ENCODE peak calls at places on chromosome 12, in five cellular contexts. V, N, H, Y and Q are unnamed samples.

GRCh38 chr12:4169959-4170358 is 103.6 kb upstream of the CCND2 start:
- DNase-seq in V (no peak), N (no peak), H (no peak), Y (no peak), Q (no peak)

GRCh38 chr12:43836455-43836989 is 641 bp downstream of the TMEM117 start:
- DNase-seq in Y (no peak), V (no peak), N (no peak), H (no peak), Q (no peak)

GRCh38 chr12:20508362-20508761 is 140.0 kb downstream of the PDE3A start:
- DNase-seq in H (no peak), V (no peak), Y (no peak), N (no peak), Q (no peak)

GRCh38 chr12:91663331-91663998 is 480.8 kb upstream of the DCN start:
- DNase-seq in H (no peak), N (no peak), V (no peak), Y (no peak), Q (no peak)

GRCh38 chr12:112971248-112971647 is 7.1 kb upstream of the OAS2 start:
- DNase-seq in V (no peak), N (no peak), Y (no peak), H (no peak), Q (no peak)

GRCh38 chr12:26122681-26123481 is 2.0 kb downstream of the BHLHE41 start:
- DNase-seq in Y (peak), H (no peak), V (peak), N (peak), Q (peak)

GRCh38 chr12:110992909-110993308 is 72.5 kb upstream of the MYL2 start:
- DNase-seq in V (no peak), H (no peak), N (no peak), Y (no peak), Q (no peak)

GRCh38 chr12:121523741-121524140 is 57.1 kb downstream of the KDM2B start:
- DNase-seq in H (no peak), Y (no peak), V (no peak), N (no peak), Q (no peak)

GRCh38 chr12:78683031-78683430 is 181.5 kb upstream of the SYT1 start:
- DNase-seq in Y (no peak), H (no peak), N (no peak), V (no peak), Q (no peak)

DNA sequence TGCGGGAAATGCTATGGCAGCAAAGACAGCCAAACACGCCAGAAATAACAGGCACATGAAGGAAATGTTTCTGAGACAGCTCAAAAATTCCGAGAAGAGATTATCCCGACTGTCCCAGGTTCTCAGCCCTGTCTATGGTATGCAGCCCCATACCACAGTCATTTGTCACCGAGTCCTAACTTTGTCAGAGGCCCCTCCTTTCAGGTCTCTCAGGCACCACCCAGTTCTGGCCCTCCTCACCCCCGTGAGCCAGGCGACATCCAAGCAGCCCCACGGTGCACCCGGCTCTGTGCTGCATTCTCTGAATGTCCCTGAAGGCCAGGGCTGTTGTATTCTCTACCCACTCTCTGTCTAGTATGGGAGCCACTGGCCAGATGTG is 24.0 kb downstream of the SSH1 start:
- DNase-seq in N (no peak), V (no peak), H (no peak), Y (no peak), Q (no peak)
- TF ChIP-seq POLR2AphosphoS5 in N (no peak), V (no peak), H (no peak), Y (no peak), Q (no peak)

GRCh38 chr12:83843531-83843930 is 1069.1 kb downstream of the SLC6A15 start:
- DNase-seq in Y (no peak), H (no peak), N (no peak), V (no peak), Q (no peak)

DNA sequence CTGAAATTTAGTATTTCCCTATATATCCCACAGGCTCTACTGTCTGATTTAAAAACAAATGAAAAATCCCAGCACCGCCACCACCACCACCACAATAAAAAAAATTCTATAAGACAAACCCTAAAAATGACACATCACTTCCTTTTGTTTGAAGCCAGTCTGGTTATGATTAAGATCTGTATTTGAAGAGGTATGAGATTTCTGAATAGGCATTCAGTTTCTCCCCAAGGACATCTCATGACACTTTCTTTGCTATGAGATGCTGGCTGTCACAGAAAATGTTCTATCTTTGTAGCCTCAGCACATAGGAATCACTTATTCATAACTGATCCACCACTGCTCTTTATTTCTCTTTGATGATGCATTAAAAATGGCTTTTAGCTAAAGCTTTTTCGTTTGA is 1071.0 kb downstream of the SLC6A15 start:
- DNase-seq in V (no peak), H (no peak), N (no peak), Y (no peak), Q (no peak)
- TF ChIP-seq EP300 in V (no peak), H (no peak), N (no peak), Y (no peak), Q (no peak)

GRCh38 chr12:81077686-81078441 is at the start of gene ACSS3:
- DNase-seq in Y (peak), V (peak), H (no peak), N (no peak), Q (peak)

GRCh38 chr12:81079280-81080076 is 1.6 kb downstream of the ACSS3 start:
- DNase-seq in N (no peak), Y (no peak), V (no peak), H (no peak), Q (no peak)

GRCh38 chr12:81077329-81077685 is 572 bp upstream of the ACSS3 start:
- DNase-seq in V (no peak), H (no peak), Y (no peak), N (no peak), Q (no peak)

GRCh38 chr12:81078469-81079196 is 754 bp downstream of the ACSS3 start:
- DNase-seq in H (no peak), V (no peak), Y (no peak), N (no peak), Q (no peak)

GRCh38 chr12:81075539-81075938 is 2.3 kb upstream of the ACSS3 start:
- DNase-seq in V (no peak), H (no peak), N (no peak), Y (no peak), Q (no peak)
- TF ChIP-seq POLR2AphosphoS5 in V (no peak), H (no peak), N (no peak), Y (no peak), Q (no peak)

DNA sequence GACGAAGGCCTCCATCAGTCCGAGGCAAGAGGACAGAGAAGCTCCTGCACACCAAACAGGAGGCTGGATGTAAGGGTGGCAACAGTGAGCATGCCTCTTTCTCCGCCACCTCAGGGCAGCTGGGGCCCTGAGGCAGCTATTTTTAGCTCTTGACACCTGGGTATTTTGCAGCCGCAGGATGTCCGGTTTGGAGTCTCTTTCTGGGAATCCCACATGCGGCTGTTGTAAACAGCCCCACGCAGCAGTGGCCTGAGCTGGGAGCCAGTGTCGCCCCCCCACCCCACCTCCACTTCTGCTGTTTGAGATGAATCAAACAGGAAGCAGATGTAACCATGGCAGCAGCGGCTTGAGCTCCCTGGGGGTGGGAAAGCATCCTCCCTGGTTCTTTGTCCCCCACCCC is 11.7 kb downstream of the HDAC7 start:
- DNase-seq in N (peak), Y (no peak), H (peak), V (peak), Q (no peak)
- TF ChIP-seq EP300 in N (peak), Y (no peak), H (no peak), V (peak), Q (peak)

DNA sequence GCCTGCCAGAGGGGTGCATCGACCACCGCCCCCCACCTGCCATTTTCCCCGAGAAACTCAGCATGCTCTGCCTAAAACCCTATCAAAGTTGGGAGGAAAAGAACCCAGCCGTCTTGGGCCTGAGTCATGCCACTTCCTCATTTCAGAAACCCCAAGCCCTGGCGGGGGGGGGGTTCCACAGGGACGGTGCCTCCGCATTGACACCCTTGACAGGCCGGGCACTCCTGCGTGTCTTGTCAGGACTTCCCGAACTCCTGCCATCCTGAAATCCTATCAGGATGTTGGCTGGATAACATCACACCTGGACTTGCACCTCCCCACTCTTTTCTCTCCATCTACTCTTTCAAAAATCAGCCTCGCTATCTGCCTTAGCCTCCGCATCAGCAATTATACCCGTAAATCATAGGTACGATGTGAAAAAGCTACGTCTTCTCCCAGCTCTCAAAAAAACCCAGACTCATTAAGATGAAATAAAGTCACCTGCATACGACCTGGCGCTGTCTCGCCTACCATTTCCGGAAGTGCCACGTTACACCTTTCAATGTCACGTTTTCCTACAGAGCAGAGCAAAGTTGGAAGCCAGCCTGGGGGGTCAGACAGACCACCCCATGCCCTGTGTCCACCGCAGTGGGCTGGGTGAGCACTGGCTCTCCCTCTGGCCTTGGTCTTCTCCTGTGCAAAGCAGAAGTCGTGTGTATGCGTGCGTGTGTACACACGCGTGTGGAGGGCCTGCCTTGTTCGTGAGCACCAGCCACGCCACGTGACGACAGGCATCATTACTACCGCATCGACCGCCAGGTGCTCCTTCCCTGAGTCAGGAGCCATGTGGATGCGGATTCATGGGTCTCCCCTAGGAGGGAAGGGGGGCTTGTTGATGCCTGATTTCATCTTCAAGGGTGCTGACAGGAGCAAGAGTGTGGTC is 96.7 kb downstream of the RFLNA start:
- DNase-seq in H (peak), N (peak), V (peak), Y (no peak), Q (peak)
- TF ChIP-seq POLR2AphosphoS5 in H (no peak), N (no peak), V (peak), Y (no peak), Q (no peak)

DNA sequence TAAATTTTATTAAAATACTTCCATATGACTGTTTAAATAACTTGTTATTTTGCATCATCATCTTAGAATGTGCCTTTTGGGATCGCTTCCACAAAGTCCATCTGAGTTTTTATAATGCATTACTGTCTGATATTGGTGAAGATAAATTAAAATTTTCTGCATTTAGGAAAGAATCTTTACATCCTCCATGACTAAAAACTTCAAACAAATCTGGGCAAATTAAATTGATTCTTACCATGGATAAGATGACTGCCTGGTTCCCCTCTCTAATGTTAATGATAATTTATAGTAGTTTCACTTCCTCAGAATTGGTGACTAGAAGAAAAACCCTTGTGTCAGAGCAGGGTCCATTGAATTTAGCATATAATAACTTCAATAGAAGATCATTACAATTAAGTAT is 94.7 kb upstream of the SLC38A4 start:
- DNase-seq in V (no peak), H (no peak), N (no peak), Y (no peak), Q (no peak)
- TF ChIP-seq EP300 in V (no peak), H (no peak), N (no peak), Y (no peak), Q (no peak)

GRCh38 chr12:52945389-52946232 is 3.3 kb upstream of the KRT18 start:
- DNase-seq in Y (no peak), H (no peak), N (peak), V (no peak), Q (peak)

GRCh38 chr12:52947738-52948423 is 1.0 kb upstream of the KRT18 start:
- DNase-seq in N (no peak), H (no peak), V (no peak), Y (no peak), Q (no peak)

GRCh38 chr12:52944683-52945388 is 4.1 kb upstream of the KRT18 start:
- DNase-seq in N (no peak), V (no peak), Y (no peak), H (no peak), Q (no peak)

GRCh38 chr12:52946797-52947547 is 1.9 kb upstream of the KRT18 start:
- DNase-seq in V (no peak), H (no peak), Y (no peak), N (no peak), Q (peak)

DNA sequence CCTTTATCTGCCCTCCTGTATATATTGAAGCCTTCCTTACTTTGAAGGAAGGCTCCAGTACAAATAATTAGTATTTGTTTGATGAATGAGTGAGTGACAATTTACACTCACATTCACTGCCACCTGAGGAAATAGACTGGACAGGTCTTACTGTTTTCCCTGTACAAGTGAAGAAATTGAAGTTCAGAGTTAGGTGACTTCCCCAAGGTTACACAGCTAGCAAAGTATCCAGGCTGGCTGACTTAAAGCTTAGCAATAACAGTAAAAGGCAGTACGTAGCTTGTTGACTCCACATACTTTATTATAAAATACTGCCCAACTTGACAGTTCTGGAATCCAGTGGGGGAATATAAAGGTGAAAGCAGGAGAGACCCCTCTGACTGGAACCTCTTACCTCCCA is 2.6 kb upstream of the KRT18 start:
- DNase-seq in N (no peak), Y (no peak), H (no peak), V (no peak), Q (no peak)
- TF ChIP-seq POLR2AphosphoS5 in N (no peak), Y (no peak), H (no peak), V (no peak), Q (no peak)